ENCODE peak calls at places on chromosomes 4 and X, in nine cellular contexts. R is WTC11, Y is HCT116, H is A549, N is endothelial cell of umbilical vein, G is SK-N-SH, S is K562, A is GM12878, C is H1. X is an unnamed sample.

GRCh38 chr4:74094227-74094626 is 4.8 kb downstream of the CXCL2 start:
- DNase-seq in R (no peak), Y (no peak), H (no peak), N (peak; percentile 89), G (no peak), S (no peak), A (no peak), C (no peak), X (no peak)

GRCh38 chrX:16869393-16870094 is 618 bp downstream of the RBBP7 start:
- DNase-seq in R (peak; percentile 32), Y (no peak), H (no peak), N (peak; percentile 13), G (peak; percentile 77), S (peak; percentile 52), A (no peak), C (no peak), X (peak; percentile 74)

GRCh38 chr4:11119474-11119873 is 309.2 kb downstream of the HS3ST1 start:
- DNase-seq in R (no peak), Y (no peak), H (no peak), N (no peak), G (no peak), S (no peak), A (no peak), C (no peak), X (no peak)

GRCh38 chrX:101759000-101759399 is 99.3 kb upstream of the ARMCX2 start:
- DNase-seq in R (peak; percentile 56), Y (peak; percentile 24), H (peak; percentile 1), N (peak; percentile 69), G (peak; percentile 27), S (peak; percentile 5), A (no peak), C (peak; percentile 53), X (peak; percentile 27)

GRCh38 chrX:132023896-132024386 is 839 bp downstream of the STK26 start:
- DNase-seq in R (peak; percentile 31), Y (no peak), H (peak; percentile 2), N (peak; percentile 1), G (no peak), S (peak; percentile 41), A (no peak), C (peak; percentile 5), X (peak; percentile 76)

GRCh38 chrX:153636716-153637115 is 10.3 kb upstream of the DUSP9 start:
- DNase-seq in R (no peak), Y (no peak), H (no peak), N (no peak), G (peak; percentile 12), S (no peak), A (no peak), C (no peak), X (no peak)

GRCh38 chr4:128961405-128961804 is 131.9 kb downstream of the SCLT1 start:
- DNase-seq in R (no peak), Y (no peak), H (no peak), N (no peak), G (no peak), S (no peak), A (no peak), C (no peak), X (no peak)

GRCh38 chr4:116531026-116531425 is 554.4 kb downstream of the TRAM1L1 start:
- DNase-seq in R (no peak), Y (no peak), H (no peak), N (no peak), G (no peak), S (no peak), A (no peak), C (no peak), X (no peak)

GRCh38 chrX:148609766-148610698 is 109.6 kb downstream of the AFF2 start:
- DNase-seq in R (peak; percentile 29), Y (no peak), H (no peak), N (no peak), G (no peak), S (no peak), A (peak; percentile 40), C (peak; percentile 7), X (peak; percentile 78)

GRCh38 chrX:153474718-153475117 is 4.3 kb upstream of the HAUS7 start:
- DNase-seq in R (peak; percentile 51), Y (no peak), H (no peak), N (peak; percentile 88), G (no peak), S (peak; percentile 54), A (no peak), C (no peak), X (peak; percentile 43)

GRCh38 chr4:161320377-161320776 is 843.4 kb downstream of the FSTL5 start:
- DNase-seq in R (peak; percentile 24), Y (peak; percentile 56), H (peak; percentile 2), N (peak; percentile 19), G (peak; percentile 2), S (peak; percentile 1), A (no peak), C (peak; percentile 9), X (peak; percentile 55)

GRCh38 chr4:97507587-97508245 is 635.6 kb downstream of the STPG2 start:
- DNase-seq in R (no peak), Y (no peak), H (no peak), N (peak; percentile 63), G (no peak), S (no peak), A (no peak), C (no peak), X (no peak)

GRCh38 chr4:139940600-139940999 is 213.4 kb downstream of the MAML3 start:
- DNase-seq in R (no peak), Y (no peak), H (no peak), N (no peak), G (no peak), S (no peak), A (no peak), C (no peak), X (no peak)
- TF ChIP-seq MAX in R (no peak), Y (no peak), H (no peak), N (no peak), G (no peak), S (no peak), A (no peak), C (no peak), X (no peak)

GRCh38 chrX:15512401-15512965 is 11.9 kb downstream of the BMX start:
- DNase-seq in R (no peak), Y (no peak), H (no peak), N (no peak), G (no peak), S (no peak), A (no peak), C (no peak), X (no peak)

GRCh38 chrX:15514279-15514678 is 13.7 kb downstream of the BMX start:
- DNase-seq in R (no peak), Y (no peak), H (no peak), N (no peak), G (no peak), S (no peak), A (no peak), C (no peak), X (no peak)

GRCh38 chrX:15511563-15511962 is 11.0 kb downstream of the BMX start:
- DNase-seq in R (no peak), Y (no peak), H (no peak), N (peak; percentile 80), G (no peak), S (no peak), A (no peak), C (no peak), X (no peak)

DNA sequence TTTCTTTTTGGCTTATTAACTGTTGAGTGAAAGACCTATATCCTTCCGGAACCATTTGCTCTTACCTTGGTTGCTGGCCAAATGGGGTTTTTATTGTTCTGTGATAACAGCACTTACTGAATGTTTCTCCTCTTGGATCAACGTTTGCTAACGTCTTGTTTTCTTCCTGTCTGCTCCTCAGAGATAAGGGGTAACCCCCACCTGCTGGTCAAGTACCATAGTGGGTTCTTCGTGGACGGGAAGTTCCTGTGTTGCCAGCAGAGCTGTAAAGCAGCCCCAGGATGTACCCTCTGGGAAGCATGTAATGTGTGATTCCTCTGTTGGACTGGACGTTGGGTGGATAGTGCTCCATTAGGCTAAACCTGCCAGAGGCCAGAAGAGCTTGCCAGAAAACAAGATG is 15.3 kb downstream of the BMX start:
- DNase-seq in R (no peak), Y (no peak), H (no peak), N (peak; percentile 97), G (no peak), S (peak; percentile 74), A (no peak), C (no peak), X (no peak)
- TF ChIP-seq MAX in R (no peak), Y (no peak), H (no peak), N (no peak), G (no peak), S (no peak), A (no peak), C (no peak), X (no peak)

GRCh38 chrX:63513825-63514574 is 162.9 kb upstream of the SPIN4 start:
- DNase-seq in R (no peak), Y (no peak), H (no peak), N (peak; percentile 74), G (no peak), S (no peak), A (no peak), C (no peak), X (no peak)
- TF ChIP-seq MAX in R (no peak), Y (no peak), H (no peak), N (no peak), G (no peak), S (no peak), A (no peak), C (no peak), X (no peak)

DNA sequence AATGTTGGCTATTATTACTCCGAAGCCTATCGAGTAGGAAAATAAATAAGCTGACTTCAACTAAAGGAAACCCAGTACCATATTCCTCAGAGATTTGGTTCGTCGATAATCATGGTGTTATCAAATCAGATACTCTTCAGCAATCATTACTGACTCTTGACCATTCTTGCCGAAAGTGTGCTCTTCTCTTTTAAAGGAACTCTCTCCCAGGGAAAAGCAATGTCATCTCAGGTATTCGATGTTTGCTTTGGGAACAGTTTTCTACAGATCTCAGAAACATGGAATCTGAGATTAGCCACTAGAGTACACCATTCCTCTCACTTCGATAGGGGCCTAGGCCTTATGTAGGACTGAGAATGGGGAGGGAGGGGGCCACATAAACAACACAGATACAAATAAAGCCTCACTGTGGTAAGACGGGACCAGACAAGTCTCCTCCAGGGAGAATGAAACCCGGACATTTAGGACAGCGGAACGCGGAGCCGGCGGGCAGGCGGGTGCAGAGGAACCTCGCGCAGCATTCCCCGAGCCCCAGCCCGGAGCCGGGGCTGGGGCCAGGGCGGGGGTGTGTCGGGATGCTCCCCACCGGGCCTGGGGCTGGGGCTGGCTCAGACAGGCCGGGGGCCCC is 586 bp downstream of the DNAJB14 start:
- DNase-seq in R (peak; percentile 60), Y (no peak), H (no peak), N (peak; percentile 49), G (peak; percentile 68), S (peak; percentile 47), A (no peak), C (no peak), X (peak; percentile 57)
- TF ChIP-seq MAX in R (no peak), Y (no peak), H (peak; percentile 8), N (no peak), G (no peak), S (no peak), A (no peak), C (no peak), X (no peak)

DNA sequence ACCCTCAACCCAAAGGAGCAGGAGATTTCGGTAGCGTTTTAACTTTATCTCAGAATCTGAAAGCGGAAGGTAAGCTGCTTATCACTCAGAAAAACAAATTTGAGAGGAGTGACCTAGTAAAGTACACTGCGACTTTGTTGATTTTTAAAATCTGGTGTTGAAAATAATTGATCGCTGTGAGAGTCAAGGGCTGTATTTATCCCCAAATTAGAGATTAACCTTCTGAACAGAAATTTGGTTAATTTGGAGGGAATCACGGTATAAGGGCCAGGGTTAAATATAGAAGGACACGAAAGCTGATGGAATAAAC is 212 bp downstream of the CLCN4 start:
- DNase-seq in R (no peak), Y (no peak), H (no peak), N (no peak), G (no peak), S (no peak), A (no peak), C (no peak), X (no peak)
- TF ChIP-seq MAX in R (no peak), Y (no peak), H (no peak), N (no peak), G (no peak), S (no peak), A (no peak), C (no peak), X (no peak)

X was measured in NB4.